ENCODE peak calls at places on chromosomes 7 and 10, in eight cellular contexts. One of them, this sample, is unnamed.

GRCh38 chr7:134374291-134374690 is 57.6 kb upstream of the SLC35B4 start:
- DNase-seq in fibroblast of mammary gland: no peak
- DNase-seq in activated T-cell treated with anti-CD3 and anti-CD28 coated beads, Interleukin-2, amount 50 U/mL, for 72 hours: no peak
- DNase-seq in DMS153: no peak
- DNase-seq in RPMI8226: no peak
- DNase-seq in right cardiac atrium: no peak
- DNase-seq in iris pigment epithelial cell: no peak
- DNase-seq in AG10803: no peak
- DNase-seq in this sample: no peak

GRCh38 chr7:20562461-20562860 is 53.0 kb upstream of the ABCB5 start:
- DNase-seq in fibroblast of mammary gland: no peak
- DNase-seq in RPMI8226: no peak
- DNase-seq in activated T-cell treated with anti-CD3 and anti-CD28 coated beads, Interleukin-2, amount 50 U/mL, for 72 hours: no peak
- DNase-seq in AG10803: no peak
- DNase-seq in DMS153: no peak
- DNase-seq in right cardiac atrium: no peak
- DNase-seq in iris pigment epithelial cell: no peak
- DNase-seq in this sample: no peak

GRCh38 chr7:157932498-157933218 is 595.9 kb downstream of the DNAJB6 start:
- DNase-seq in iris pigment epithelial cell: no peak
- DNase-seq in activated T-cell treated with anti-CD3 and anti-CD28 coated beads, Interleukin-2, amount 50 U/mL, for 72 hours: no peak
- DNase-seq in right cardiac atrium: no peak
- DNase-seq in AG10803: no peak
- DNase-seq in DMS153: peak
- DNase-seq in RPMI8226: no peak
- DNase-seq in fibroblast of mammary gland: peak
- DNase-seq in this sample: no peak

GRCh38 chr10:115941247-115941840 is 331.7 kb downstream of the GFRA1 start:
- DNase-seq in AG10803: peak
- DNase-seq in activated T-cell treated with anti-CD3 and anti-CD28 coated beads, Interleukin-2, amount 50 U/mL, for 72 hours: no peak
- DNase-seq in RPMI8226: no peak
- DNase-seq in fibroblast of mammary gland: no peak
- DNase-seq in DMS153: no peak
- DNase-seq in right cardiac atrium: no peak
- DNase-seq in iris pigment epithelial cell: peak
- DNase-seq in this sample: no peak

GRCh38 chr10:23370106-23370505 is 25.5 kb upstream of the C10orf67 start:
- DNase-seq in AG10803: no peak
- DNase-seq in iris pigment epithelial cell: peak
- DNase-seq in RPMI8226: no peak
- DNase-seq in right cardiac atrium: no peak
- DNase-seq in DMS153: no peak
- DNase-seq in activated T-cell treated with anti-CD3 and anti-CD28 coated beads, Interleukin-2, amount 50 U/mL, for 72 hours: no peak
- DNase-seq in fibroblast of mammary gland: no peak
- DNase-seq in this sample: no peak

GRCh38 chr10:75033399-75034130 is 77.9 kb upstream of the SAMD8 start:
- DNase-seq in DMS153: no peak
- DNase-seq in RPMI8226: no peak
- DNase-seq in iris pigment epithelial cell: no peak
- DNase-seq in fibroblast of mammary gland: no peak
- DNase-seq in right cardiac atrium: peak
- DNase-seq in AG10803: no peak
- DNase-seq in activated T-cell treated with anti-CD3 and anti-CD28 coated beads, Interleukin-2, amount 50 U/mL, for 72 hours: no peak
- DNase-seq in this sample: no peak

GRCh38 chr7:127995866-127996215 is 35.4 kb downstream of the LRRC4 start:
- DNase-seq in RPMI8226: no peak
- DNase-seq in fibroblast of mammary gland: no peak
- DNase-seq in right cardiac atrium: peak
- DNase-seq in iris pigment epithelial cell: peak
- DNase-seq in AG10803: no peak
- DNase-seq in activated T-cell treated with anti-CD3 and anti-CD28 coated beads, Interleukin-2, amount 50 U/mL, for 72 hours: no peak
- DNase-seq in DMS153: no peak
- DNase-seq in this sample: no peak

GRCh38 chr10:133415752-133416151 is 8.7 kb downstream of the SPRN start:
- DNase-seq in RPMI8226: no peak
- DNase-seq in activated T-cell treated with anti-CD3 and anti-CD28 coated beads, Interleukin-2, amount 50 U/mL, for 72 hours: no peak
- DNase-seq in right cardiac atrium: no peak
- DNase-seq in iris pigment epithelial cell: no peak
- DNase-seq in AG10803: no peak
- DNase-seq in DMS153: no peak
- DNase-seq in fibroblast of mammary gland: no peak
- DNase-seq in this sample: no peak

GRCh38 chr10:3330687-3331086 is 158.1 kb upstream of the PITRM1 start:
- DNase-seq in right cardiac atrium: peak
- DNase-seq in RPMI8226: no peak
- DNase-seq in DMS153: no peak
- DNase-seq in iris pigment epithelial cell: peak
- DNase-seq in AG10803: peak
- DNase-seq in fibroblast of mammary gland: peak
- DNase-seq in activated T-cell treated with anti-CD3 and anti-CD28 coated beads, Interleukin-2, amount 50 U/mL, for 72 hours: no peak
- DNase-seq in this sample: no peak

GRCh38 chr10:9137368-9137767 is 1082.9 kb downstream of the GATA3 start:
- DNase-seq in DMS153: no peak
- DNase-seq in iris pigment epithelial cell: no peak
- DNase-seq in right cardiac atrium: no peak
- DNase-seq in RPMI8226: no peak
- DNase-seq in activated T-cell treated with anti-CD3 and anti-CD28 coated beads, Interleukin-2, amount 50 U/mL, for 72 hours: no peak
- DNase-seq in AG10803: no peak
- DNase-seq in fibroblast of mammary gland: no peak
- DNase-seq in this sample: no peak

GRCh38 chr10:55630491-55631056 is 730.5 kb downstream of the ZWINT start:
- DNase-seq in DMS153: no peak
- DNase-seq in AG10803: no peak
- DNase-seq in RPMI8226: no peak
- DNase-seq in right cardiac atrium: peak
- DNase-seq in activated T-cell treated with anti-CD3 and anti-CD28 coated beads, Interleukin-2, amount 50 U/mL, for 72 hours: no peak
- DNase-seq in iris pigment epithelial cell: peak
- DNase-seq in fibroblast of mammary gland: no peak
- DNase-seq in this sample: peak

GRCh38 chr7:21547511-21547910 is 4.7 kb downstream of the DNAH11 start:
- DNase-seq in AG10803: no peak
- DNase-seq in iris pigment epithelial cell: no peak
- DNase-seq in DMS153: no peak
- DNase-seq in right cardiac atrium: no peak
- DNase-seq in fibroblast of mammary gland: no peak
- DNase-seq in activated T-cell treated with anti-CD3 and anti-CD28 coated beads, Interleukin-2, amount 50 U/mL, for 72 hours: no peak
- DNase-seq in RPMI8226: no peak
- DNase-seq in this sample: no peak

GRCh38 chr10:76245951-76246495 is 814.6 kb downstream of the LRMDA start:
- DNase-seq in right cardiac atrium: no peak
- DNase-seq in iris pigment epithelial cell: no peak
- DNase-seq in AG10803: no peak
- DNase-seq in RPMI8226: no peak
- DNase-seq in DMS153: no peak
- DNase-seq in fibroblast of mammary gland: no peak
- DNase-seq in activated T-cell treated with anti-CD3 and anti-CD28 coated beads, Interleukin-2, amount 50 U/mL, for 72 hours: no peak
- DNase-seq in this sample: no peak

GRCh38 chr7:49623943-49624342 is 149.5 kb upstream of the VWC2 start:
- DNase-seq in iris pigment epithelial cell: no peak
- DNase-seq in AG10803: no peak
- DNase-seq in activated T-cell treated with anti-CD3 and anti-CD28 coated beads, Interleukin-2, amount 50 U/mL, for 72 hours: no peak
- DNase-seq in DMS153: no peak
- DNase-seq in fibroblast of mammary gland: no peak
- DNase-seq in right cardiac atrium: no peak
- DNase-seq in RPMI8226: no peak
- DNase-seq in this sample: no peak

GRCh38 chr7:117137868-117138267 is 184.6 kb downstream of the ST7 start:
- DNase-seq in activated T-cell treated with anti-CD3 and anti-CD28 coated beads, Interleukin-2, amount 50 U/mL, for 72 hours: no peak
- DNase-seq in RPMI8226: no peak
- DNase-seq in fibroblast of mammary gland: no peak
- DNase-seq in iris pigment epithelial cell: peak
- DNase-seq in right cardiac atrium: no peak
- DNase-seq in DMS153: no peak
- DNase-seq in AG10803: peak
- DNase-seq in this sample: no peak

GRCh38 chr7:73740771-73741170 is 2.2 kb upstream of the ABHD11 start:
- DNase-seq in RPMI8226: peak
- DNase-seq in AG10803: no peak
- DNase-seq in activated T-cell treated with anti-CD3 and anti-CD28 coated beads, Interleukin-2, amount 50 U/mL, for 72 hours: no peak
- DNase-seq in DMS153: peak
- DNase-seq in iris pigment epithelial cell: no peak
- DNase-seq in fibroblast of mammary gland: no peak
- DNase-seq in right cardiac atrium: no peak
- DNase-seq in this sample: peak

GRCh38 chr7:131336956-131337355 is 9.3 kb downstream of the MKLN1 start:
- DNase-seq in activated T-cell treated with anti-CD3 and anti-CD28 coated beads, Interleukin-2, amount 50 U/mL, for 72 hours: no peak
- DNase-seq in iris pigment epithelial cell: no peak
- DNase-seq in RPMI8226: no peak
- DNase-seq in fibroblast of mammary gland: peak
- DNase-seq in right cardiac atrium: no peak
- DNase-seq in AG10803: peak
- DNase-seq in DMS153: no peak
- DNase-seq in this sample: no peak

GRCh38 chr10:70331486-70332268 is 47.9 kb upstream of the NPFFR1 start:
- DNase-seq in right cardiac atrium: peak
- DNase-seq in RPMI8226: peak
- DNase-seq in AG10803: peak
- DNase-seq in DMS153: peak
- DNase-seq in fibroblast of mammary gland: peak
- DNase-seq in iris pigment epithelial cell: peak
- DNase-seq in activated T-cell treated with anti-CD3 and anti-CD28 coated beads, Interleukin-2, amount 50 U/mL, for 72 hours: no peak
- DNase-seq in this sample: peak

GRCh38 chr7:138838166-138838565 is 40.2 kb upstream of the ATP6V0A4 start:
- DNase-seq in AG10803: no peak
- DNase-seq in right cardiac atrium: no peak
- DNase-seq in fibroblast of mammary gland: no peak
- DNase-seq in RPMI8226: no peak
- DNase-seq in activated T-cell treated with anti-CD3 and anti-CD28 coated beads, Interleukin-2, amount 50 U/mL, for 72 hours: no peak
- DNase-seq in DMS153: peak
- DNase-seq in iris pigment epithelial cell: no peak
- DNase-seq in this sample: peak

GRCh38 chr10:133022784-133023115 is 65.0 kb upstream of the ADGRA1 start:
- DNase-seq in AG10803: no peak
- DNase-seq in activated T-cell treated with anti-CD3 and anti-CD28 coated beads, Interleukin-2, amount 50 U/mL, for 72 hours: no peak
- DNase-seq in RPMI8226: no peak
- DNase-seq in right cardiac atrium: peak
- DNase-seq in iris pigment epithelial cell: no peak
- DNase-seq in fibroblast of mammary gland: no peak
- DNase-seq in DMS153: no peak
- DNase-seq in this sample: no peak

GRCh38 chr7:19920200-19920599 is 146.8 kb upstream of the TMEM196 start:
- DNase-seq in activated T-cell treated with anti-CD3 and anti-CD28 coated beads, Interleukin-2, amount 50 U/mL, for 72 hours: no peak
- DNase-seq in iris pigment epithelial cell: peak
- DNase-seq in RPMI8226: no peak
- DNase-seq in fibroblast of mammary gland: peak
- DNase-seq in DMS153: no peak
- DNase-seq in right cardiac atrium: no peak
- DNase-seq in AG10803: peak
- DNase-seq in this sample: no peak

GRCh38 chr7:142323706-142324105 is 65.8 kb upstream of the PRSS58 start:
- DNase-seq in fibroblast of mammary gland: peak
- DNase-seq in right cardiac atrium: peak
- DNase-seq in DMS153: no peak
- DNase-seq in AG10803: no peak
- DNase-seq in activated T-cell treated with anti-CD3 and anti-CD28 coated beads, Interleukin-2, amount 50 U/mL, for 72 hours: peak
- DNase-seq in RPMI8226: peak
- DNase-seq in iris pigment epithelial cell: no peak
- DNase-seq in this sample: no peak

GRCh38 chr7:15602236-15602635 is 40.4 kb upstream of the AGMO start:
- DNase-seq in RPMI8226: peak
- DNase-seq in fibroblast of mammary gland: no peak
- DNase-seq in activated T-cell treated with anti-CD3 and anti-CD28 coated beads, Interleukin-2, amount 50 U/mL, for 72 hours: no peak
- DNase-seq in iris pigment epithelial cell: peak
- DNase-seq in right cardiac atrium: no peak
- DNase-seq in DMS153: no peak
- DNase-seq in AG10803: no peak
- DNase-seq in this sample: no peak

GRCh38 chr10:42984761-42985325 is 92.0 kb upstream of the RET start:
- DNase-seq in iris pigment epithelial cell: no peak
- DNase-seq in DMS153: no peak
- DNase-seq in activated T-cell treated with anti-CD3 and anti-CD28 coated beads, Interleukin-2, amount 50 U/mL, for 72 hours: no peak
- DNase-seq in AG10803: no peak
- DNase-seq in RPMI8226: no peak
- DNase-seq in fibroblast of mammary gland: no peak
- DNase-seq in right cardiac atrium: no peak
- DNase-seq in this sample: no peak

GRCh38 chr7:43240565-43240964 is 128.1 kb downstream of the HECW1 start:
- DNase-seq in AG10803: no peak
- DNase-seq in DMS153: no peak
- DNase-seq in iris pigment epithelial cell: no peak
- DNase-seq in activated T-cell treated with anti-CD3 and anti-CD28 coated beads, Interleukin-2, amount 50 U/mL, for 72 hours: no peak
- DNase-seq in fibroblast of mammary gland: no peak
- DNase-seq in RPMI8226: no peak
- DNase-seq in right cardiac atrium: no peak
- DNase-seq in this sample: no peak

GRCh38 chr7:18866359-18867036 is 250.9 kb downstream of the TWIST1 start:
- DNase-seq in RPMI8226: no peak
- DNase-seq in AG10803: peak
- DNase-seq in iris pigment epithelial cell: peak
- DNase-seq in DMS153: no peak
- DNase-seq in fibroblast of mammary gland: peak
- DNase-seq in activated T-cell treated with anti-CD3 and anti-CD28 coated beads, Interleukin-2, amount 50 U/mL, for 72 hours: peak
- DNase-seq in right cardiac atrium: peak
- DNase-seq in this sample: no peak

GRCh38 chr7:156056548-156056947 is 244.3 kb upstream of the SHH start:
- DNase-seq in AG10803: no peak
- DNase-seq in RPMI8226: no peak
- DNase-seq in fibroblast of mammary gland: no peak
- DNase-seq in right cardiac atrium: no peak
- DNase-seq in iris pigment epithelial cell: no peak
- DNase-seq in DMS153: no peak
- DNase-seq in activated T-cell treated with anti-CD3 and anti-CD28 coated beads, Interleukin-2, amount 50 U/mL, for 72 hours: no peak
- DNase-seq in this sample: no peak

GRCh38 chr7:83532229-83532628 is 116.7 kb downstream of the SEMA3E start:
- DNase-seq in AG10803: no peak
- DNase-seq in RPMI8226: no peak
- DNase-seq in DMS153: no peak
- DNase-seq in iris pigment epithelial cell: peak
- DNase-seq in fibroblast of mammary gland: peak
- DNase-seq in activated T-cell treated with anti-CD3 and anti-CD28 coated beads, Interleukin-2, amount 50 U/mL, for 72 hours: no peak
- DNase-seq in right cardiac atrium: no peak
- DNase-seq in this sample: no peak

GRCh38 chr7:1864126-1864940 is 194.3 kb downstream of the ELFN1 start:
- DNase-seq in AG10803: no peak
- DNase-seq in RPMI8226: no peak
- DNase-seq in right cardiac atrium: no peak
- DNase-seq in DMS153: no peak
- DNase-seq in iris pigment epithelial cell: no peak
- DNase-seq in fibroblast of mammary gland: no peak
- DNase-seq in activated T-cell treated with anti-CD3 and anti-CD28 coated beads, Interleukin-2, amount 50 U/mL, for 72 hours: no peak
- DNase-seq in this sample: no peak

GRCh38 chr7:151038951-151039849 is 9.1 kb upstream of the ASIC3 start:
- DNase-seq in activated T-cell treated with anti-CD3 and anti-CD28 coated beads, Interleukin-2, amount 50 U/mL, for 72 hours: peak
- DNase-seq in DMS153: no peak
- DNase-seq in AG10803: peak
- DNase-seq in right cardiac atrium: peak
- DNase-seq in fibroblast of mammary gland: peak
- DNase-seq in RPMI8226: peak
- DNase-seq in iris pigment epithelial cell: peak
- DNase-seq in this sample: no peak

GRCh38 chr7:22117222-22117621 is 171.5 kb upstream of the CDCA7L start:
- DNase-seq in right cardiac atrium: no peak
- DNase-seq in DMS153: no peak
- DNase-seq in AG10803: no peak
- DNase-seq in fibroblast of mammary gland: peak
- DNase-seq in activated T-cell treated with anti-CD3 and anti-CD28 coated beads, Interleukin-2, amount 50 U/mL, for 72 hours: no peak
- DNase-seq in iris pigment epithelial cell: no peak
- DNase-seq in RPMI8226: no peak
- DNase-seq in this sample: no peak

GRCh38 chr10:32893431-32893830 is 64.6 kb downstream of the ITGB1 start:
- DNase-seq in iris pigment epithelial cell: no peak
- DNase-seq in RPMI8226: no peak
- DNase-seq in AG10803: no peak
- DNase-seq in fibroblast of mammary gland: peak
- DNase-seq in DMS153: no peak
- DNase-seq in activated T-cell treated with anti-CD3 and anti-CD28 coated beads, Interleukin-2, amount 50 U/mL, for 72 hours: no peak
- DNase-seq in right cardiac atrium: no peak
- DNase-seq in this sample: no peak

GRCh38 chr10:64573625-64574325 is 1052.6 kb downstream of the REEP3 start:
- DNase-seq in right cardiac atrium: no peak
- DNase-seq in iris pigment epithelial cell: no peak
- DNase-seq in DMS153: no peak
- DNase-seq in fibroblast of mammary gland: no peak
- DNase-seq in activated T-cell treated with anti-CD3 and anti-CD28 coated beads, Interleukin-2, amount 50 U/mL, for 72 hours: no peak
- DNase-seq in AG10803: no peak
- DNase-seq in RPMI8226: no peak
- DNase-seq in this sample: no peak

GRCh38 chr7:89027781-89028180 is 232.2 kb upstream of the TEX47 start:
- DNase-seq in AG10803: no peak
- DNase-seq in right cardiac atrium: no peak
- DNase-seq in DMS153: no peak
- DNase-seq in fibroblast of mammary gland: no peak
- DNase-seq in activated T-cell treated with anti-CD3 and anti-CD28 coated beads, Interleukin-2, amount 50 U/mL, for 72 hours: no peak
- DNase-seq in RPMI8226: no peak
- DNase-seq in iris pigment epithelial cell: no peak
- DNase-seq in this sample: no peak